ENCODE peak calls at places on chromosome 3, in seven cellular contexts. H, P, Z, F, C, S and R are unnamed samples.

GRCh38 chr3:182568206-182568605 is 225.1 kb upstream of the ATP11B start:
- DNase-seq in F (no peak), Z (peak), S (no peak), P (no peak), H (no peak), C (no peak), R (no peak)

GRCh38 chr3:21729888-21730459 is 21.0 kb downstream of the ZNF385D start:
- DNase-seq in S (peak), H (no peak), C (no peak), P (no peak), Z (peak), F (peak), R (no peak)

GRCh38 chr3:22685598-22685997 is 517.5 kb upstream of the UBE2E2 start:
- DNase-seq in H (no peak), C (no peak), S (peak), P (no peak), Z (no peak), F (peak), R (no peak)

GRCh38 chr3:10557783-10558373 is 52.5 kb upstream of the ATP2B2 start:
- DNase-seq in F (peak), S (no peak), P (no peak), C (no peak), H (no peak), Z (peak), R (no peak)

GRCh38 chr3:79187441-79187840 is 580.4 kb downstream of the ROBO1 start:
- DNase-seq in C (no peak), F (no peak), S (no peak), H (no peak), P (no peak), Z (no peak), R (no peak)

GRCh38 chr3:23492057-23492456 is 288.9 kb downstream of the UBE2E2 start:
- DNase-seq in F (no peak), H (no peak), S (no peak), Z (no peak), P (no peak), C (no peak), R (no peak)

GRCh38 chr3:14451844-14452533 is 49.6 kb downstream of the SLC6A6 start:
- DNase-seq in H (peak), C (peak), F (no peak), S (peak), Z (peak), P (no peak), R (no peak)

GRCh38 chr3:167940241-167940640 is 155.5 kb downstream of the GOLIM4 start:
- DNase-seq in Z (no peak), H (no peak), P (no peak), S (peak), C (no peak), F (peak), R (no peak)

GRCh38 chr3:108822167-108822897 is at the start of gene TRAT1:
- DNase-seq in P (no peak), F (no peak), H (no peak), C (no peak), Z (no peak), S (no peak), R (no peak)

GRCh38 chr3:108820586-108820985 is 2.0 kb upstream of the TRAT1 start:
- DNase-seq in S (no peak), C (no peak), P (no peak), H (no peak), F (no peak), Z (no peak), R (no peak)

DNA sequence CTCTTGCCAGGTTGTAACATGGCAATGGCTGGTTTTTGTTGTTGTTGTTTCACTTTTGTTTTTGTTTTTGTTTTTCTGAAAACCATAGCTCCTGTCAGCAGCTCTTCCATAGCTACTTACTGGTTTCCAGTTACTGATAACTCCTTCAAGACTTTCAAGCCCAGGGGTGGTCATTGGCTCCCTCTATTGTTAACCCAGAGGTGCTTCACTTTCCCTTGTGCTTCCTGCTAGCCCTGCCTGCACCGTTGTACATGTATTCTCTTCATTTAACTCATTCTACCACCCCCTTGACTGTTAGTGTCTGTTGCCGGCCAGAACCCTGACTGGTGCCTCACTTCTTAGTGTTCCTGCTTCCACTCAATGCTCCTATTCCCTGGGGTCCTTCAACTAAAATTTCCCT is 4.2 kb upstream of the TRAT1 start:
- DNase-seq in H (peak), Z (no peak), S (no peak), F (peak), P (no peak), C (no peak), R (no peak)
- TF ChIP-seq CTCF in H (peak), Z (peak), S (no peak), F (peak), P (peak), C (no peak), R (peak)

DNA sequence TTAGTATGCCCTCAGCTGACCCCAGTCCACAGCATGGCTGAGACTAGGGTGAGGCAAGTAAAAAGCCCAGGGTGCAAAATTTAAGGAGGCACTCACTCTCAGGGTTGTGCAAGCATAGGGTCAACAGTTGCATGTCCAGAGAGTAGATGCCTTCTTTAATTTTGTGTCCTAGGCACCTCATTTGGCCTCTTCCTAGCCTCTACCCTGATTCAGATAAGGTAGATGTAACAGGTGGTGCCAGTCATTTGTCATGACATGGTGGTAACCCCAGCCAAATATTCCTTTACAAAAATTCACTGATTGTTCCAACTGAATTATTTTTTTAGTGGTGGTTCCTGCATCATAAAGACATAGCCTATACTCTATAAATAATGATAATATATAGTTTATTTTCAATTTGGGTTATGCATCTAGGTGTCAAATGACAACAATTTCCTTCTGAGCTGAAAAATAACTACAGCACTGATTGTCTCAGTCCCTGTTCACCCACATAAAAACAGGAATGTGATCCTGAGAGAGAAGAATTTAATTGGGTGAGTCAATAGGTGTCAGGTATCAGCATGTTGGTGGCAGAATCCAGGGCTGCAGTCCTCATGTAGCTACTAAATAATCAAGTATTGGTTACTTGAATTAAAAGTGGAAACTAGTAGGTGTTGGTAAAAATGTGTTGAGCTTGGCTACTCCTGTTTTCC is 44.2 kb upstream of the TIPARP start:
- DNase-seq in P (no peak), S (no peak), C (no peak), Z (peak), F (peak), H (no peak), R (no peak)
- H3K4me3 ChIP-seq in P (no peak), S (no peak), C (no peak), Z (no peak), F (no peak), H (no peak), R (no peak)

DNA sequence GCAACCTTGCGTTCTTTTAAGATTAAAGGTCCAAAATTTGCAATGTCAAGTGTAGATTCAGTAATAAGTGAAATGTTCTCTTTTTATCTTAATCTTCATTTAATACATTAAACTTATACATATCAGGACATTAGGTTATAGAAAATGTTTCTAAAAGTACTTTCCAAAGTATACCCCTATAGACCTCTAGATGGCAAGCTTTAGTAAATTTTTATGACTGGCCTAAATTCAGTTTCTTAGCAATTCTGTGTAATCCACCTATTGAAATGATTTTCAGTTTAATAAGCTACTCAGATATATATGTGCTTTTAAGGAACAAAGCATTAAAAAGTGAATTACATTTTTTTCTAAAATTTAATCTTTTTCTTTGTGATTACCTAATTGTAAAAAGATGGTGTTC is 342.2 kb downstream of the GBE1 start:
- DNase-seq in Z (peak), C (no peak), P (no peak), H (no peak), S (peak), F (no peak), R (no peak)
- TF ChIP-seq CTCF in Z (peak), C (peak), P (peak), H (peak), S (no peak), F (peak), R (peak)

DNA sequence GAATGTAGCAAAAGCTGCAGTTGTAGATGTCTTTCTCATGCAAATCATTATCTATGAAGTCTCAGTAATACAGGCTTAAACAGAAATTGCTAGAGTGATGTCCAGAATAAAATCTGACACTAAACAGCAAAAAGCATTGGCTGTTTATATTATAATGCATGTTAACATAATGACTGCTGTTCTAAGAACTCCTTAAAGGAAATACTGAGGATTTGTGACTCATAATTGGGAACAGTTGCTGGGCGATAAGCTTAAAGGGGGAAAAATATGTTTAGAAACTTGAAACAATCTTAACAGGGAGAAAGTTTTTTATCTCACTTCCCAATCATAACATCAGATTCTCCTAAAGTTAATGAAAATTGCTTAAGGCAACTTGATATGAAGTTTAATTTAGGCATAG is 17.5 kb downstream of the TIPARP start:
- DNase-seq in S (peak), H (no peak), C (no peak), Z (peak), F (peak), P (no peak), R (no peak)
- H3K4me3 ChIP-seq in S (peak), H (no peak), C (no peak), Z (no peak), F (no peak), P (no peak), R (no peak)

DNA sequence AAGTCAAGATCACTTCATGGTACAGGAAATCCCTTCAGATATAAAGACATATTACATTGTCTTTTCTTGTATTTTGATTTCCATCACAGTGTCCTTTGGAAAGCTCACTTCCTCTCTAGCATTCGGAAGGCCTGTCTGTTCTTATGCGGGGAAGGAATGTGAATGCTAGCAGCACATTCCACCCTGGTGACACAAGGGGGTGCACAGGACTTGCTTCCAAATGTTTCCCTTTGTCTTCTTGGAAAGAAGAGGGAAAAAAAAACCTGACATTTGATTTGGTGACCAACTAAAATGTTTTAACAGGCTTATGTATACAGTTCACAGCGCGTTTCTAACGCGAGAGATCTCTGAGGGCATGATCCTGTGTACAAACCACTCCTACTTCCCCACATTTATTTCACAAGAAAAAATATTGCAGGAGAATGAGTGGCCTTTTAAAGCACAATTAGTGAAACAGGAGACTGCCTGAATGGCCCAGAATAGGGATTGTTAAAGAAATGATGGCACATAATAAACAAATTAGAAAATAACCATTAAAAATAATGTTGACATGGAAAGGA is 107.5 kb upstream of the FXR1 start:
- DNase-seq in C (no peak), H (no peak), S (peak), F (peak), P (no peak), Z (peak), R (no peak)
- TF ChIP-seq CTCF in C (no peak), H (no peak), S (peak), F (peak), P (no peak), Z (peak), R (no peak)

GRCh38 chr3:94001825-94002495 is 22.0 kb downstream of the ARL13B start:
- DNase-seq in S (no peak), Z (no peak), H (no peak), C (no peak), P (no peak), F (no peak), R (no peak)
- H3K4me3 ChIP-seq in S (no peak), Z (no peak), H (no peak), C (no peak), P (no peak), F (no peak), R (no peak)

GRCh38 chr3:52839892-52840545 is 5.2 kb upstream of the MUSTN1 start:
- DNase-seq in S (no peak), H (no peak), F (no peak), C (no peak), P (no peak), Z (no peak), R (no peak)

GRCh38 chr3:52839268-52839575 is 4.4 kb upstream of the MUSTN1 start:
- DNase-seq in C (no peak), H (no peak), S (no peak), Z (no peak), P (no peak), F (no peak), R (no peak)

GRCh38 chr3:52836991-52837390 is 2.2 kb upstream of the MUSTN1 start:
- DNase-seq in P (no peak), H (no peak), S (no peak), C (no peak), F (no peak), Z (no peak), R (no peak)

GRCh38 chr3:52836471-52836845 is 1.6 kb upstream of the MUSTN1 start:
- DNase-seq in S (no peak), Z (no peak), H (no peak), C (no peak), P (no peak), F (no peak), R (no peak)

DNA sequence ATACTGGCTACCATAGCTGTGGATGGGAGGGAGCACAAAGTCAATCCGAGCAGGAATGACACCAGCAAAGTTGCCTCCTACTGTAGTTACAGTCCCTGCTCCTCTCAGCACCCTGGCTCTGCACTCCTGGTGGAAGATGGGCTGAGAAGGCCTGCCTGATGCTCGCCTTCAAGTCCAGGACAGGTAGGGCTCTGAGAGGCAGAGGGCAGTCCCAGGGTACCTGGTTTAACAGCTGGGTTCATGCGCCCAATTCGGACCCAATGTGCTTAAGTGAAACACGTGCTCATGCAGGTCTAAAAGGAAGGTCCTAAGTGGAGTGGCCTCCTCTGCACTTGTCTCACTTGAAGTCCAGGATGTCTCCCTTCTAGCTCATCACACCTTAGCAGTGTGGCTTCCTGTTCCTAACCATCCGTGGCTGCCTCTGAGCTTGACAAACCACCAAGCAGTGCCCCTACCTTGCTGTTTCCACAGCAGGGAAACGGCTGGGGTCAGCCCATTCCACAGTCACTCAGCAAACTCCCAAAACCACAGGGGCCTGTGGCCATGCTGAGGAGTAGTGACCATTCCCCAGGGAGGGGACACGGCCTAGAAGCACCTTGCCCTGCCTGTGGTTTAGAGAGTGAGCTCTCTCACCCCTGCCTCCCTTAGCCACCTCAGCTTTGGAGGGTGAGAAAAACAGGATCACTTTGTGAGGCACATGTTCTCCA is 3.9 kb upstream of the MUSTN1 start:
- DNase-seq in C (no peak), S (no peak), F (no peak), H (no peak), P (no peak), Z (no peak), R (no peak)
- TF ChIP-seq CTCF in C (no peak), S (no peak), F (no peak), H (no peak), P (no peak), Z (no peak), R (no peak)